ENCODE peak calls at places on chromosomes 13 and 19, in five cellular contexts. Z is K562, M is HepG2, T is H1, R is GM12878. O is an unnamed sample.

GRCh38 chr13:75101997-75102720 is 379.8 kb downstream of the TBC1D4 start:
- DNase-seq in Z (no peak), M (no peak), T (no peak), R (no peak), O (no peak)

GRCh38 chr13:44470623-44471562 is 97.3 kb downstream of the SERP2 start:
- DNase-seq in Z (peak), M (peak), T (no peak), R (no peak), O (peak)

GRCh38 chr19:33667141-33667540 is 45.4 kb downstream of the CHST8 start:
- DNase-seq in Z (no peak), M (no peak), T (no peak), R (no peak), O (no peak)

GRCh38 chr13:79679334-79679733 is 198.4 kb downstream of the NDFIP2 start:
- DNase-seq in Z (peak), M (peak), T (peak), R (no peak), O (peak)

GRCh38 chr13:89199138-89199537 is 1528.0 kb downstream of the SLITRK5 start:
- DNase-seq in Z (no peak), M (no peak), T (no peak), R (no peak), O (no peak)

GRCh38 chr13:105569816-105570215 is 965.6 kb downstream of the EFNB2 start:
- DNase-seq in Z (no peak), M (no peak), T (no peak), R (no peak), O (no peak)

GRCh38 chr13:20553309-20553708 is 13.6 kb upstream of the IFT88 start:
- DNase-seq in Z (no peak), M (peak), T (no peak), R (no peak), O (no peak)

GRCh38 chr19:18735752-18736151 is 52.3 kb downstream of the CRTC1 start:
- DNase-seq in Z (no peak), M (no peak), T (no peak), R (no peak), O (no peak)

GRCh38 chr19:36420961-36421748 is 2.7 kb upstream of the ZFP82 start:
- DNase-seq in Z (no peak), M (no peak), T (no peak), R (no peak), O (no peak)

GRCh38 chr19:11038511-11038910 is 50.8 kb upstream of the LDLR start:
- DNase-seq in Z (no peak), M (no peak), T (no peak), R (no peak), O (no peak)

GRCh38 chr13:88085036-88085435 is 413.9 kb downstream of the SLITRK5 start:
- DNase-seq in Z (no peak), M (no peak), T (no peak), R (no peak), O (no peak)

GRCh38 chr19:35438527-35438926 is 9.5 kb upstream of the FFAR2 start:
- DNase-seq in Z (no peak), M (no peak), T (no peak), R (no peak), O (no peak)

GRCh38 chr19:12527034-12527836 is 24.0 kb downstream of the ZNF564 start:
- DNase-seq in Z (no peak), M (no peak), T (no peak), R (no peak), O (no peak)

GRCh38 chr13:22717036-22717435 is 463.7 kb upstream of the SGCG start:
- DNase-seq in Z (no peak), M (no peak), T (no peak), R (no peak), O (no peak)

GRCh38 chr19:16442386-16443276 is 29.1 kb downstream of the EPS15L1 start:
- DNase-seq in Z (peak), M (no peak), T (no peak), R (no peak), O (no peak)

GRCh38 chr13:31697290-31697689 is 42.0 kb upstream of the RXFP2 start:
- DNase-seq in Z (no peak), M (no peak), T (no peak), R (no peak), O (no peak)

GRCh38 chr13:75390229-75390628 is 91.7 kb downstream of the TBC1D4 start:
- DNase-seq in Z (no peak), M (no peak), T (no peak), R (no peak), O (no peak)

GRCh38 chr13:48318014-48318713 is 14.6 kb downstream of the RB1 start:
- DNase-seq in Z (no peak), M (no peak), T (no peak), R (no peak), O (no peak)

GRCh38 chr19:57903298-57904174 is 12.9 kb downstream of the ZNF417 start:
- DNase-seq in Z (peak), M (peak), T (no peak), R (no peak), O (peak)

GRCh38 chr13:88022826-88023225 is 351.7 kb downstream of the SLITRK5 start:
- DNase-seq in Z (no peak), M (no peak), T (no peak), R (no peak), O (no peak)

GRCh38 chr19:53818756-53819155 is 5.4 kb downstream of the NLRP12 start:
- DNase-seq in Z (no peak), M (no peak), T (no peak), R (no peak), O (no peak)

GRCh38 chr19:34507414-34508067 is 26.0 kb downstream of the WTIP start:
- DNase-seq in Z (no peak), M (no peak), T (no peak), R (no peak), O (no peak)

GRCh38 chr19:20359933-20360720 is 193.1 kb downstream of the ZNF486 start:
- DNase-seq in Z (no peak), M (no peak), T (no peak), R (no peak), O (no peak)

GRCh38 chr19:10553943-10554381 is 10.3 kb downstream of the ATG4D start:
- DNase-seq in Z (no peak), M (no peak), T (no peak), R (peak), O (no peak)

GRCh38 chr19:17755977-17756670 is 4.8 kb downstream of the FCHO1 start:
- DNase-seq in Z (peak), M (no peak), T (no peak), R (peak), O (no peak)

GRCh38 chr19:33032218-33032781 is 32.4 kb downstream of the RHPN2 start:
- DNase-seq in Z (no peak), M (no peak), T (no peak), R (no peak), O (no peak)

GRCh38 chr19:14554382-14554812 is 17.5 kb downstream of the NDUFB7 start:
- DNase-seq in Z (no peak), M (peak), T (no peak), R (no peak), O (no peak)

GRCh38 chr13:32969516-32969941 is 46.7 kb upstream of the KL start:
- DNase-seq in Z (no peak), M (no peak), T (no peak), R (peak), O (no peak)

GRCh38 chr13:50529154-50529882 is 314.2 kb downstream of the DLEU7 start:
- DNase-seq in Z (no peak), M (no peak), T (no peak), R (no peak), O (peak)

GRCh38 chr19:15378529-15379082 is 981 bp downstream of the AKAP8 start:
- DNase-seq in Z (no peak), M (peak), T (no peak), R (no peak), O (no peak)

GRCh38 chr19:15022752-15023151 is 26.5 kb upstream of the CASP14 start:
- DNase-seq in Z (no peak), M (no peak), T (no peak), R (no peak), O (no peak)

GRCh38 chr13:90919153-90919552 is 428.3 kb upstream of the MIR17HG start:
- DNase-seq in Z (no peak), M (no peak), T (no peak), R (no peak), O (no peak)

GRCh38 chr19:42421591-42422031 is 5.6 kb downstream of the LIPE start:
- DNase-seq in Z (no peak), M (no peak), T (no peak), R (no peak), O (no peak)

GRCh38 chr19:47897857-47898256 is 11.7 kb upstream of the SULT2A1 start:
- DNase-seq in Z (no peak), M (no peak), T (no peak), R (no peak), O (no peak)

GRCh38 chr13:44758595-44759221 is 182.6 kb upstream of the TSC22D1 start:
- DNase-seq in Z (no peak), M (peak), T (no peak), R (no peak), O (no peak)

GRCh38 chr13:62300021-62300420 is 884.4 kb upstream of the PCDH20 start:
- DNase-seq in Z (no peak), M (no peak), T (no peak), R (no peak), O (no peak)

GRCh38 chr19:44752123-44752815 is 3.8 kb downstream of the BCL3 start:
- DNase-seq in Z (no peak), M (no peak), T (no peak), R (no peak), O (no peak)
- TF ChIP-seq SRF in Z (no peak), M (no peak), T (no peak), R (no peak), O (no peak)

GRCh38 chr13:86446311-86446710 is 647.1 kb upstream of the SLITRK6 start:
- DNase-seq in Z (no peak), M (no peak), T (peak), R (no peak), O (no peak)
- TF ChIP-seq SRF in Z (no peak), M (no peak), T (no peak), R (no peak), O (no peak)

DNA sequence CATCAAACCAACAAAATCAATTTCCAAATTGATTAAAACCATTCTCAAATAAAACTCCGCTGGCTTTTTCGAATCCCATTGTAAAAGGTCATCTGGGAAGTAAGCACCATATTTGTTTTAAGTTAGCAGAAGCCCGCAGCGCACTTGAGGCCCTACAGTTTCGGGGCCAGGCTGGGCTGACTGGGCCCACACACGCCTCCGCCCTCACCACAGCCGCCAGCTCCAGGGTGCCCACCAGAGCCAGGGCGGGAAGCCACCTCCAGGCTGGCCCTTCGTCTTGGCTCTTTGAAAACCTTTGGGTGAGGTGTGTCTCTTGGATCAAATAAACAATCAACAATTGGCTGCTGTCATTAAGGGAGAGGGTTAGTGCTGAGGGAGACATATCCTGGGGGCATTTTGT is 133.3 kb downstream of the SOX1 start:
- DNase-seq in Z (no peak), M (no peak), T (no peak), R (no peak), O (no peak)
- TF ChIP-seq SRF in Z (no peak), M (no peak), T (no peak), R (no peak), O (no peak)

GRCh38 chr13:94080527-94080926 is 399.0 kb downstream of the DCT start:
- DNase-seq in Z (no peak), M (no peak), T (no peak), R (no peak), O (no peak)

GRCh38 chr13:94079876-94080275 is 399.6 kb downstream of the DCT start:
- DNase-seq in Z (no peak), M (no peak), T (no peak), R (no peak), O (no peak)
- TF ChIP-seq SRF in Z (no peak), M (no peak), T (no peak), R (no peak), O (no peak)

GRCh38 chr19:8512991-8513686 is 828 bp downstream of the ZNF414 start:
- DNase-seq in Z (no peak), M (no peak), T (no peak), R (no peak), O (no peak)

GRCh38 chr19:8510589-8511115 is 3.3 kb downstream of the ZNF414 start:
- DNase-seq in Z (peak), M (no peak), T (no peak), R (no peak), O (no peak)

GRCh38 chr19:8511573-8512101 is 2.3 kb downstream of the ZNF414 start:
- DNase-seq in Z (no peak), M (no peak), T (no peak), R (no peak), O (peak)

GRCh38 chr19:8513687-8514504 is at the start of gene ZNF414:
- DNase-seq in Z (peak), M (peak), T (peak), R (peak), O (peak)

GRCh38 chr19:8512115-8512967 is 1.6 kb downstream of the ZNF414 start:
- DNase-seq in Z (peak), M (peak), T (peak), R (no peak), O (peak)
- TF ChIP-seq SRF in Z (no peak), M (no peak), T (no peak), R (no peak), O (no peak)

GRCh38 chr19:1856345-1856697 is 7.1 kb downstream of the KLF16 start:
- DNase-seq in Z (no peak), M (no peak), T (no peak), R (no peak), O (no peak)

GRCh38 chr19:1857648-1858326 is 5.6 kb downstream of the KLF16 start:
- DNase-seq in Z (no peak), M (no peak), T (no peak), R (no peak), O (no peak)

GRCh38 chr19:1855828-1856255 is 7.5 kb downstream of the KLF16 start:
- DNase-seq in Z (no peak), M (no peak), T (no peak), R (no peak), O (no peak)

GRCh38 chr19:1858412-1859081 is 4.8 kb downstream of the KLF16 start:
- DNase-seq in Z (no peak), M (no peak), T (no peak), R (no peak), O (no peak)

GRCh38 chr19:1856698-1857603 is 6.4 kb downstream of the KLF16 start:
- DNase-seq in Z (peak), M (peak), T (no peak), R (no peak), O (no peak)
- TF ChIP-seq SRF in Z (no peak), M (no peak), T (no peak), R (no peak), O (no peak)

GRCh38 chr13:27170521-27171243 is 929 bp downstream of the USP12 start:
- DNase-seq in Z (peak), M (peak), T (no peak), R (no peak), O (peak)
- TF ChIP-seq SRF in Z (no peak), M (no peak), T (no peak), R (no peak), O (no peak)

GRCh38 chr19:46017874-46018675 is 4.8 kb downstream of the PGLYRP1 start:
- DNase-seq in Z (no peak), M (no peak), T (no peak), R (no peak), O (no peak)
- TF ChIP-seq SRF in Z (no peak), M (no peak), T (no peak), R (no peak), O (no peak)

GRCh38 chr19:2289714-2290435 is 7.9 kb upstream of the PEAK3 start:
- DNase-seq in Z (peak), M (no peak), T (no peak), R (peak), O (no peak)
- TF ChIP-seq SRF in Z (no peak), M (no peak), T (no peak), R (no peak), O (no peak)